ENCODE peak calls at places on chromosomes 3 and 15, in ten cellular contexts. N is heart left ventricle; I is cardiac muscle cell; Y is neural progenitor cell; H is H9; W is sigmoid colon; D is pancreas; P is AG04450; T is dorsolateral prefrontal cortex; E is CD8-positive, alpha-beta T cell. U is an unnamed sample. For H3K27me3, the result is how much of the 10 kb centered on the place peaks cover.

GRCh38 chr3:48656061-48656840 is 6.4 kb downstream of the CELSR3 start:
- DNase-seq in N (peak), I (peak), Y (peak), H (peak), W (peak), D (peak), P (no peak), T (peak), E (peak), U (peak)

GRCh38 chr3:39288300-39288808 is 8.5 kb upstream of the CX3CR1 start:
- DNase-seq in N (peak), I (peak), Y (peak), H (peak), W (peak), D (peak), P (peak), T (peak), E (peak), U (peak)

GRCh38 chr3:72331076-72331475 is 517.2 kb downstream of the SHQ1 start:
- DNase-seq in N (no peak), I (peak), Y (no peak), H (no peak), W (no peak), D (no peak), P (no peak), T (no peak), E (no peak), U (no peak)

GRCh38 chr3:21645121-21645897 is 105.7 kb downstream of the ZNF385D start:
- DNase-seq in N (peak), I (no peak), Y (no peak), H (no peak), W (no peak), D (peak), P (no peak), T (no peak), E (no peak), U (no peak)

GRCh38 chr3:60048447-60048848 is 998.6 kb upstream of the CFAP20DC start:
- DNase-seq in N (no peak), I (no peak), Y (no peak), H (no peak), W (no peak), D (no peak), P (no peak), T (no peak), E (peak), U (no peak)

GRCh38 chr15:58260186-58260910 is 122.2 kb downstream of the AQP9 start:
- DNase-seq in N (peak), I (no peak), Y (no peak), H (no peak), W (no peak), D (no peak), P (no peak), T (no peak), E (no peak), U (no peak)

GRCh38 chr3:194133661-194134230 is 2.2 kb upstream of the HES1 start:
- DNase-seq in N (peak), I (peak), Y (no peak), H (peak), W (peak), D (peak), P (no peak), T (no peak), E (no peak), U (no peak)

GRCh38 chr3:3196148-3196861 is 16.8 kb upstream of the CRBN start:
- DNase-seq in N (no peak), I (peak), Y (peak), H (peak), W (no peak), D (no peak), P (no peak), T (peak), E (no peak), U (no peak)

GRCh38 chr3:126128504-126129407 is 44.8 kb upstream of the SLC41A3 start:
- DNase-seq in N (no peak), I (no peak), Y (no peak), H (peak), W (peak), D (no peak), P (no peak), T (no peak), E (no peak), U (no peak)

GRCh38 chr15:39627456-39628130 is 46.7 kb downstream of the THBS1 start:
- DNase-seq in N (no peak), I (no peak), Y (no peak), H (no peak), W (no peak), D (no peak), P (no peak), T (no peak), E (no peak), U (no peak)

GRCh38 chr3:52155912-52156311 is 1.7 kb upstream of the POC1A start:
- DNase-seq in N (no peak), I (no peak), Y (no peak), H (no peak), W (peak), D (no peak), P (no peak), T (no peak), E (no peak), U (no peak)

GRCh38 chr3:122577409-122578028 is at the start of gene PARP15:
- DNase-seq in N (peak), I (peak), Y (peak), H (peak), W (no peak), D (no peak), P (no peak), T (no peak), E (peak), U (peak)

GRCh38 chr3:135965506-135966348 is at the start of gene PPP2R3A:
- DNase-seq in N (peak), I (peak), Y (peak), H (peak), W (peak), D (peak), P (peak), T (peak), E (peak), U (peak)

GRCh38 chr3:38960042-38960622 is 91.6 kb downstream of the SCN11A start:
- DNase-seq in N (no peak), I (no peak), Y (no peak), H (no peak), W (no peak), D (peak), P (peak), T (no peak), E (no peak), U (no peak)

GRCh38 chr3:40128169-40128568 is 181.3 kb upstream of the EIF1B start:
- DNase-seq in N (no peak), I (no peak), Y (no peak), H (no peak), W (no peak), D (no peak), P (no peak), T (no peak), E (no peak), U (no peak)

GRCh38 chr3:135134293-135134692 is 339.2 kb downstream of the EPHB1 start:
- DNase-seq in N (no peak), I (no peak), Y (no peak), H (no peak), W (no peak), D (no peak), P (no peak), T (no peak), E (no peak), U (no peak)

GRCh38 chr3:135314227-135314626 is 519.2 kb downstream of the EPHB1 start:
- DNase-seq in N (no peak), I (no peak), Y (no peak), H (no peak), W (no peak), D (no peak), P (no peak), T (no peak), E (no peak), U (no peak)

GRCh38 chr15:69359724-69360123 is 54.4 kb upstream of the KIF23 start:
- DNase-seq in N (no peak), I (no peak), Y (no peak), H (no peak), W (no peak), D (no peak), P (peak), T (no peak), E (no peak), U (no peak)

GRCh38 chr3:5004319-5005152 is 25.3 kb downstream of the BHLHE40 start:
- DNase-seq in N (no peak), I (no peak), Y (no peak), H (no peak), W (peak), D (no peak), P (no peak), T (no peak), E (no peak), U (no peak)

GRCh38 chr3:9183811-9184463 is 65.5 kb downstream of the SRGAP3 start:
- DNase-seq in N (no peak), I (peak), Y (peak), H (peak), W (no peak), D (no peak), P (no peak), T (peak), E (no peak), U (no peak)

GRCh38 chr3:58680896-58681525 is 14.4 kb upstream of the FAM3D start:
- DNase-seq in N (no peak), I (no peak), Y (no peak), H (no peak), W (no peak), D (no peak), P (no peak), T (no peak), E (no peak), U (no peak)

GRCh38 chr3:11145888-11146287 is 8.4 kb upstream of the HRH1 start:
- DNase-seq in N (no peak), I (no peak), Y (no peak), H (no peak), W (no peak), D (no peak), P (peak), T (no peak), E (no peak), U (no peak)

GRCh38 chr15:92168284-92168683 is 225.4 kb upstream of the ST8SIA2 start:
- DNase-seq in N (no peak), I (no peak), Y (no peak), H (no peak), W (no peak), D (no peak), P (no peak), T (no peak), E (no peak), U (no peak)

GRCh38 chr3:112061152-112061551 is 25.0 kb upstream of the C3orf52 start:
- DNase-seq in N (no peak), I (no peak), Y (no peak), H (no peak), W (no peak), D (no peak), P (no peak), T (no peak), E (no peak), U (no peak)

GRCh38 chr3:23805881-23806321 is at the start of gene UBE2E1:
- DNase-seq in N (peak), I (peak), Y (peak), H (peak), W (peak), D (peak), P (peak), T (peak), E (peak), U (peak)

GRCh38 chr3:2485027-2485375 is 386.3 kb downstream of the CNTN4 start:
- DNase-seq in N (no peak), I (no peak), Y (no peak), H (no peak), W (no peak), D (no peak), P (no peak), T (no peak), E (no peak), U (no peak)

GRCh38 chr15:36428102-36428845 is 151.2 kb upstream of the CDIN1 start:
- DNase-seq in N (no peak), I (no peak), Y (no peak), H (no peak), W (no peak), D (no peak), P (peak), T (no peak), E (no peak), U (no peak)

GRCh38 chr3:187702507-187703033 is at the start of gene RTP2:
- DNase-seq in N (no peak), I (no peak), Y (no peak), H (no peak), W (no peak), D (no peak), P (no peak), T (no peak), E (no peak), U (no peak)

GRCh38 chr3:11170052-11170770 is 15.9 kb downstream of the HRH1 start:
- DNase-seq in N (no peak), I (no peak), Y (no peak), H (no peak), W (no peak), D (no peak), P (peak), T (no peak), E (no peak), U (no peak)

GRCh38 chr15:48084759-48085420 is 35.9 kb upstream of the SLC24A5 start:
- DNase-seq in N (no peak), I (peak), Y (peak), H (peak), W (no peak), D (no peak), P (no peak), T (no peak), E (no peak), U (no peak)
- TF ChIP-seq CTCF in N (peak), I (peak), Y (peak), H (peak), W (no peak), D (no peak), P (peak), T (peak), E (no peak), U (no peak)

DNA sequence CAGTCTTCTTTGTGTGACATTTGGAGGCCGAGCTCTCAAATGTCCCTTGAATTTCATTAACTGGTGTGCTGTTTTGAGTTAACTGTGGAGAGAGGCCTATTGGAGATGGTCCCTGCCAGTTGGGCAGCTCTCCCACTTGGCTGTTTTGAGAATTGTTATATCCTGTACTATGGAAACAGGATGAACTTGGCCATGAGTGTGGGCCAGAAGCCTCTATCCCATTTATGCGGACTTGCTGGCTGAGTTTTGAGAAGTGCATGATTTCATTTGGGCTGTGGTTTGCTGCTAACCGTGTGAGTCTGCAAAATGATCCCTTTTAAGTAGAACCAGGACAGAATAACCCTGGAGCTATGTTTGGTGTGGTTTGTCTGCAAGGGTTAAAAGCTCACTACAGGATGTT is 366.0 kb downstream of the PTPRG start:
- DNase-seq in N (peak), I (no peak), Y (no peak), H (no peak), W (peak), D (peak), P (peak), T (peak), E (no peak), U (no peak)
- H3K27ac ChIP-seq in N (peak), I (peak), Y (no peak), H (no peak), W (peak), D (no peak), P (peak), T (peak), E (no peak), U (no peak)

DNA sequence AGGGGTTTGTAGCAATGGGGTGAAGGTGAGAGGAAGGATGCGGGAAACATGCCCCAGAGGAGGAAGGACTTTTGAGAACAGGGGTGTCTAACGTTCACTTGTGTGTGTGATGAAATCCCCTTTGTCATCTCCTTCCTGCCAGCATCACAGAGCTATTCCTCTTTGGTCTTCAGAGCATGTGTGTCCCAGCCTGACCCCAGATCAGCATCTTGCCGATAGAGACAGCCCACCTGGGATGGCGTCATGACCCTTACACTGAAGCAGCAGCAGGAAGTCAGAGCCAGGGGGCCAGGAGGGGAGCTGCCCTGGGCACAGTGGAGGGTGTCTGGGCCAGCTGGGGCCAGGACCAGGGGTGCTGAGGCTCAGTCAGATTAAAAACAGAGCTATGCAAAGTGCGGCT is 29.9 kb upstream of the GRIP2 start:
- DNase-seq in N (no peak), I (no peak), Y (no peak), H (no peak), W (no peak), D (no peak), P (no peak), T (no peak), E (no peak), U (no peak)
- H3K27me3 ChIP-seq in N (under half), I (under half), Y (under half), H (under half), W (under half), D (under half), P (under half), T (under half), E (under half), U (under half)

GRCh38 chr3:57298041-57298440 is 5.6 kb upstream of the ASB14 start:
- DNase-seq in N (no peak), I (no peak), Y (no peak), H (no peak), W (no peak), D (no peak), P (no peak), T (no peak), E (no peak), U (no peak)
- TF ChIP-seq CTCF in N (no peak), I (no peak), Y (no peak), H (no peak), W (no peak), D (no peak), P (no peak), T (no peak), E (no peak), U (no peak)

GRCh38 chr3:46884427-46884826 is 6.9 kb downstream of the PTH1R start:
- DNase-seq in N (no peak), I (no peak), Y (no peak), H (no peak), W (no peak), D (no peak), P (no peak), T (no peak), E (no peak), U (no peak)

GRCh38 chr3:46880884-46881818 is 3.6 kb downstream of the PTH1R start:
- DNase-seq in N (no peak), I (no peak), Y (peak), H (no peak), W (no peak), D (no peak), P (no peak), T (no peak), E (no peak), U (no peak)

GRCh38 chr3:46882377-46883015 is 5.0 kb downstream of the PTH1R start:
- DNase-seq in N (peak), I (peak), Y (peak), H (no peak), W (peak), D (no peak), P (no peak), T (no peak), E (no peak), U (no peak)

GRCh38 chr3:46883252-46884185 is 6.0 kb downstream of the PTH1R start:
- DNase-seq in N (no peak), I (peak), Y (peak), H (no peak), W (no peak), D (no peak), P (no peak), T (no peak), E (no peak), U (peak)

GRCh38 chr3:46881819-46882376 is 4.4 kb downstream of the PTH1R start:
- DNase-seq in N (peak), I (peak), Y (peak), H (no peak), W (peak), D (no peak), P (no peak), T (no peak), E (peak), U (no peak)
- H3K27ac ChIP-seq in N (peak), I (peak), Y (no peak), H (no peak), W (peak), D (no peak), P (no peak), T (peak), E (no peak), U (no peak)

DNA sequence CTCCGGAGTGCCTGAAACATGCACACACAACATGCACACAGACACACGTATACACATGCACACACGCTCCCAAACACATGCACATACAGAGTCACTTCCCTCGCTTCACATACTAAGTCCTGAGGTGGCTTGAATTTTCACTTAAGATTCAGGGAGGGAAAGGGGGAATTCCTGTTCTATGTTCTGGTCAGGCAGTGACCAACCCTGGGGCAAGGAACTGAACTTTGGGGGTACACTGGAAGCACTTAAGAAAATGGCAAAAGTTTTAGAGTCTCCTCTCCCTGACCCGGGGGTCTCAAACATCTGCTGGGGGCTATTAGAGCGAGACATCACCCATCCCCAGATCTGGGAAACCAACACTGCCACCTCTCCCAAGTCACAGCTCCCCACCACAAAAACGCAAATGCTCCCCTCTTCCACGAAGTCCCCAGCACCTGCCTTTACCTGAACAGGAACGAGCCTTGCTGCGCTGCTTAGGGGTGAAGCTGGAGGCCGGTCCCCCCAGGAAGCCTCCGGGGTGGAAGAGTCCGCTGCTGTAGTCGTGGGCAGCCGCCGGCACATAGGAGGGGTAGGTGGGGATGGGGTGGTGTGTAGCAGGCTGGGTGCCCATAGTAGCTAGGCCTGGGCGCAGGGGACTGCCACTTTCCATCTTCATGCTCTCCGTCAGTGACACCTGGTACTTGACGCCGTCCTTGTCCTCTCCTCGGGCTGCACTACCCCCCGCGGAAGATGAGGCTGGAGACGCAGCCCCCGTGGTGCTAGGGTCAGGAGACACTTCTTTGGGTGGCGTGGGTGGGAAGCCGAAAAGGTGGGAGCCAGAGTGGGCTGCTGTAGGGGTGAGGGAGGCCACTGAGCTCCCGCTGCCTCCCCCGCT is 7.5 kb downstream of the GATA2 start:
- DNase-seq in N (no peak), I (no peak), Y (no peak), H (no peak), W (no peak), D (no peak), P (no peak), T (no peak), E (no peak), U (no peak)
- H3K27me3 ChIP-seq in N (half or more), I (half or more), Y (half or more), H (half or more), W (half or more), D (under half), P (under half), T (half or more), E (half or more), U (half or more)